ENCODE peak calls at places on chromosomes 13 and 19, in ten cellular contexts. L is uterus; E is mesenchymal stem cell; K is mucosa of descending colon; V is CD4-positive, alpha-beta T cell; J is aorta; R is NT2/D1; P is left lung; W is left ventricle myocardium inferior; N is adipocyte. A is an unnamed sample.

GRCh38 chr19:11378319-11379189 is 4.1 kb downstream of the SWSAP1 start:
- DNase-seq in L (no peak), E (peak; percentile 79), K (peak; percentile 62), V (no peak), J (peak; percentile 61), R (no peak), P (peak; percentile 83), W (peak; percentile 44), N (peak; percentile 68), A (no peak)

GRCh38 chr13:31556376-31556775 is 182.9 kb upstream of the RXFP2 start:
- DNase-seq in L (no peak), E (peak; percentile 9), K (no peak), V (no peak), J (no peak), R (no peak), P (no peak), W (no peak), N (peak; percentile 81), A (no peak)

GRCh38 chr19:8902520-8902919 is 70.3 kb downstream of the MBD3L1 start:
- DNase-seq in L (no peak), E (no peak), K (no peak), V (no peak), J (no peak), R (no peak), P (no peak), W (no peak), N (no peak), A (no peak)

GRCh38 chr19:10289167-10289835 is 451 bp upstream of the ICAM5 start:
- DNase-seq in L (no peak), E (peak; percentile 62), K (peak; percentile 45), V (peak; percentile 55), J (no peak), R (no peak), P (peak; percentile 85), W (no peak), N (peak; percentile 77), A (peak; percentile 49)

GRCh38 chr13:103371271-103371670 is 305.1 kb upstream of the SLC10A2 start:
- DNase-seq in L (no peak), E (no peak), K (no peak), V (no peak), J (no peak), R (no peak), P (no peak), W (no peak), N (no peak), A (no peak)

GRCh38 chr19:29712744-29713516 is 2.1 kb downstream of the C19orf12 start:
- DNase-seq in L (no peak), E (no peak), K (no peak), V (no peak), J (no peak), R (no peak), P (no peak), W (no peak), N (no peak), A (no peak)

GRCh38 chr13:110233181-110233641 is 73.7 kb downstream of the COL4A1 start:
- DNase-seq in L (peak; percentile 79), E (peak; percentile 86), K (no peak), V (no peak), J (peak; percentile 74), R (no peak), P (no peak), W (peak; percentile 62), N (peak; percentile 72), A (no peak)

GRCh38 chr19:57305056-57305455 is 15.2 kb upstream of the ZNF543 start:
- DNase-seq in L (no peak), E (peak; percentile 33), K (no peak), V (no peak), J (no peak), R (no peak), P (no peak), W (no peak), N (peak; percentile 10), A (no peak)

GRCh38 chr19:7078007-7078406 is 8.5 kb downstream of the ZNF557 start:
- DNase-seq in L (no peak), E (peak; percentile 17), K (no peak), V (no peak), J (no peak), R (no peak), P (no peak), W (no peak), N (no peak), A (no peak)
- H3K9me3 ChIP-seq in L (peaks cover 75% of the 10 kb centered on the region), E (peaks cover 93% of the 10 kb centered on the region), K (peaks cover 73% of the 10 kb centered on the region), V (peaks cover 83% of the 10 kb centered on the region), J (peaks cover 32% of the 10 kb centered on the region), R (peaks cover 69% of the 10 kb centered on the region), P (peaks cover 82% of the 10 kb centered on the region), W (peaks cover 80% of the 10 kb centered on the region), N (peaks cover 74% of the 10 kb centered on the region), A (peaks cover 59% of the 10 kb centered on the region)

GRCh38 chr19:2856457-2857055 is 10.6 kb upstream of the ZNF556 start:
- DNase-seq in L (no peak), E (no peak), K (no peak), V (no peak), J (no peak), R (no peak), P (no peak), W (no peak), N (no peak), A (no peak)

GRCh38 chr19:2863818-2864217 is 3.3 kb upstream of the ZNF556 start:
- DNase-seq in L (no peak), E (no peak), K (no peak), V (no peak), J (no peak), R (no peak), P (no peak), W (no peak), N (no peak), A (no peak)

GRCh38 chr19:2854849-2855248 is 12.3 kb upstream of the ZNF556 start:
- DNase-seq in L (no peak), E (no peak), K (no peak), V (no peak), J (no peak), R (no peak), P (no peak), W (no peak), N (no peak), A (no peak)

GRCh38 chr19:2853015-2853606 is 11.8 kb downstream of the ZNF555 start:
- DNase-seq in L (no peak), E (no peak), K (no peak), V (no peak), J (no peak), R (no peak), P (no peak), W (no peak), N (no peak), A (no peak)

GRCh38 chr19:2858864-2859263 is 8.3 kb upstream of the ZNF556 start:
- DNase-seq in L (no peak), E (no peak), K (no peak), V (no peak), J (no peak), R (no peak), P (no peak), W (no peak), N (no peak), A (no peak)
- H3K9me3 ChIP-seq in L (peaks cover 22% of the 10 kb centered on the region), E (peaks cover 64% of the 10 kb centered on the region), K (peaks cover 48% of the 10 kb centered on the region), V (peaks cover under 1% of the 10 kb centered on the region), J (peaks cover 18% of the 10 kb centered on the region), R (peaks cover 26% of the 10 kb centered on the region), P (peaks cover 55% of the 10 kb centered on the region), W (peaks cover 71% of the 10 kb centered on the region), N (peaks cover 52% of the 10 kb centered on the region), A (peaks cover 6% of the 10 kb centered on the region)

GRCh38 chr19:1438035-1438932 is at the start of gene RPS15:
- DNase-seq in L (peak; percentile 93), E (peak; percentile 93), K (peak; percentile 96), V (peak; percentile 94), J (peak; percentile 97), R (peak; percentile 95), P (peak; percentile 98), W (peak; percentile 95), N (peak; percentile 98), A (peak; percentile 93)

GRCh38 chr19:1440418-1440801 is 2.2 kb downstream of the RPS15 start:
- DNase-seq in L (no peak), E (no peak), K (no peak), V (no peak), J (no peak), R (no peak), P (no peak), W (no peak), N (no peak), A (no peak)

GRCh38 chr19:1441677-1442438 is 3.7 kb downstream of the RPS15 start:
- DNase-seq in L (peak; percentile 14), E (no peak), K (no peak), V (no peak), J (no peak), R (no peak), P (peak; percentile 74), W (no peak), N (no peak), A (no peak)

GRCh38 chr19:1438933-1439358 is 750 bp downstream of the RPS15 start:
- DNase-seq in L (no peak), E (no peak), K (no peak), V (no peak), J (no peak), R (no peak), P (no peak), W (no peak), N (no peak), A (no peak)

DNA sequence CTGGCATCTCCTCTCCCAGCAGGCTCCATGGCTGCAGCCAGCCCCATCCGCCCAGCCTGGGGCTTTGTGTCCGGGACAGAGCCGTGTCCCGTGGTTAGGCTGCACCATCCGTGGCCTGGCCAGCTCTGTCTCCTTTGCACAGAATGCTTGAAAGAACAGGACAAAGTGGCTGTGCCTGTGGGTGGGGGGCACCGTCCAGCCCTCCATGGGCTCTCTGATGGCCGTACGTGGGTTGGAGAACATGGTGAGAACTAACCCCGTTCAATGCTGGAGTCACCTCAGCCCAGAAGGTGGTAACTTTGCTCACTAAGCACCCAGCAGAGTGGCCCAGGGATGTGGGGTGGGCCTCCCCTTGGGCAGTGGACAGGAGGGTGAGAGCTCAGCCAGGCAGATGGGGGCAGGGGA is 2.8 kb downstream of the RPS15 start:
- DNase-seq in L (peak; percentile 13), E (no peak), K (no peak), V (no peak), J (no peak), R (no peak), P (no peak), W (no peak), N (no peak), A (no peak)
- H3K9me3 ChIP-seq in L (no peaks in the 10 kb centered on the region), E (no peaks in the 10 kb centered on the region), K (no peaks in the 10 kb centered on the region), V (no peaks in the 10 kb centered on the region), J (no peaks in the 10 kb centered on the region), R (no peaks in the 10 kb centered on the region), P (no peaks in the 10 kb centered on the region), W (no peaks in the 10 kb centered on the region), N (no peaks in the 10 kb centered on the region), A (no peaks in the 10 kb centered on the region)

GRCh38 chr19:54299126-54299498 is 13.9 kb downstream of the LILRA5 start:
- DNase-seq in L (no peak), E (no peak), K (no peak), V (no peak), J (no peak), R (no peak), P (no peak), W (no peak), N (no peak), A (no peak)

GRCh38 chr19:54297759-54298305 is 15.1 kb downstream of the LILRA5 start:
- DNase-seq in L (no peak), E (no peak), K (peak; percentile 19), V (no peak), J (no peak), R (no peak), P (no peak), W (no peak), N (no peak), A (no peak)

GRCh38 chr19:54302252-54302651 is 10.7 kb downstream of the LILRA5 start:
- DNase-seq in L (no peak), E (no peak), K (no peak), V (no peak), J (no peak), R (no peak), P (no peak), W (no peak), N (no peak), A (no peak)

GRCh38 chr19:54299515-54299914 is 13.5 kb downstream of the LILRA5 start:
- DNase-seq in L (no peak), E (no peak), K (no peak), V (no peak), J (no peak), R (no peak), P (no peak), W (no peak), N (no peak), A (no peak)

GRCh38 chr19:54298357-54299125 is 14.4 kb downstream of the LILRA5 start:
- DNase-seq in L (no peak), E (no peak), K (no peak), V (no peak), J (no peak), R (no peak), P (no peak), W (no peak), N (no peak), A (no peak)
- H3K9me3 ChIP-seq in L (no peaks in the 10 kb centered on the region), E (no peaks in the 10 kb centered on the region), K (no peaks in the 10 kb centered on the region), V (peaks cover 4% of the 10 kb centered on the region), J (peaks cover 8% of the 10 kb centered on the region), R (peaks cover 7% of the 10 kb centered on the region), P (no peaks in the 10 kb centered on the region), W (no peaks in the 10 kb centered on the region), N (peaks cover 10% of the 10 kb centered on the region), A (no peaks in the 10 kb centered on the region)

A was measured in T-helper 17 cell.